ENCODE peak calls at places on chromosomes 4 and X, in seven cellular contexts. Y, L, V, S, I, J and X are unnamed samples.

GRCh38 chrX:96183843-96184242 is 500.8 kb upstream of the DIAPH2 start:
- DNase-seq in Y (no peak), L (peak), V (no peak), S (no peak), I (no peak), J (no peak), X (no peak)

GRCh38 chr4:52373650-52374049 is 285.5 kb downstream of the USP46 start:
- DNase-seq in Y (no peak), L (no peak), V (no peak), S (no peak), I (no peak), J (no peak), X (no peak)

GRCh38 chr4:150664935-150665334 is 83.0 kb downstream of the MAB21L2 start:
- DNase-seq in Y (no peak), L (peak), V (no peak), S (no peak), I (no peak), J (no peak), X (no peak)

GRCh38 chrX:11113731-11114130 is 2.6 kb downstream of the HCCS start:
- DNase-seq in Y (no peak), L (no peak), V (no peak), S (no peak), I (no peak), J (no peak), X (no peak)

GRCh38 chrX:116379854-116380253 is 56.6 kb upstream of the SLC6A14 start:
- DNase-seq in Y (no peak), L (no peak), V (no peak), S (no peak), I (peak), J (no peak), X (peak)

GRCh38 chrX:14923761-14924160 is 50.5 kb downstream of the MOSPD2 start:
- DNase-seq in Y (no peak), L (no peak), V (no peak), S (no peak), I (no peak), J (no peak), X (no peak)

GRCh38 chr4:38804654-38805295 is at the start of gene TLR1:
- DNase-seq in Y (no peak), L (peak), V (no peak), S (no peak), I (no peak), J (no peak), X (no peak)

GRCh38 chrX:151004085-151004484 is 20.9 kb downstream of the HMGB3 start:
- DNase-seq in Y (no peak), L (peak), V (no peak), S (no peak), I (no peak), J (no peak), X (no peak)

GRCh38 chrX:74218895-74219294 is 85.1 kb upstream of the ZCCHC13 start:
- DNase-seq in Y (no peak), L (no peak), V (no peak), S (no peak), I (no peak), J (no peak), X (no peak)

GRCh38 chr4:93261207-93261606 is 567.3 kb upstream of the ATOH1 start:
- DNase-seq in Y (no peak), L (no peak), V (no peak), S (no peak), I (no peak), J (no peak), X (no peak)